ENCODE peak calls at places on chromosomes 11 and 22, in seven cellular contexts. E is adrenal gland, V is tibial artery, H is K562, D is upper lobe of right lung, Z is MM.1S, M is Panc1. S is an unnamed sample.

GRCh38 chr11:100835854-100836253 is 148.8 kb downstream of the ARHGAP42 start:
- DNase-seq in E (no peak), V (no peak), H (no peak), D (no peak), Z (no peak), M (no peak), S (no peak)

GRCh38 chr22:34804588-34804987 is 261.4 kb upstream of the ISX start:
- DNase-seq in E (no peak), V (no peak), H (no peak), D (no peak), Z (peak), M (no peak), S (no peak)

GRCh38 chr22:37199839-37200161 is 11.8 kb upstream of the C1QTNF6 start:
- DNase-seq in E (peak), V (no peak), H (no peak), D (no peak), Z (no peak), M (no peak), S (no peak)

GRCh38 chr11:86632499-86633269 is 39.7 kb downstream of the ME3 start:
- DNase-seq in E (peak), V (peak), H (peak), D (no peak), Z (no peak), M (peak), S (peak)

GRCh38 chr11:110830344-110831141 is 118.3 kb upstream of the ARHGAP20 start:
- DNase-seq in E (no peak), V (no peak), H (no peak), D (no peak), Z (no peak), M (no peak), S (no peak)

GRCh38 chr11:1091332-1092083 is 16.8 kb downstream of the MUC2 start:
- DNase-seq in E (no peak), V (no peak), H (no peak), D (no peak), Z (no peak), M (no peak), S (no peak)

GRCh38 chr11:32374261-32374711 is 61.1 kb downstream of the WT1 start:
- DNase-seq in E (peak), V (no peak), H (peak), D (no peak), Z (peak), M (peak), S (peak)

GRCh38 chr11:43832536-43832935 is 48.1 kb upstream of the ALKBH3 start:
- DNase-seq in E (no peak), V (no peak), H (no peak), D (no peak), Z (no peak), M (no peak), S (no peak)

GRCh38 chr11:113673566-113674396 is 32.3 kb downstream of the TMPRSS5 start:
- DNase-seq in E (no peak), V (no peak), H (no peak), D (no peak), Z (no peak), M (no peak), S (no peak)

GRCh38 chr11:443542-444199 is 1.9 kb upstream of the ANO9 start:
- DNase-seq in E (no peak), V (no peak), H (no peak), D (no peak), Z (no peak), M (no peak), S (no peak)

GRCh38 chr11:112268406-112268805 is 7.7 kb upstream of the PLET1 start:
- DNase-seq in E (no peak), V (no peak), H (no peak), D (no peak), Z (no peak), M (no peak), S (no peak)

DNA sequence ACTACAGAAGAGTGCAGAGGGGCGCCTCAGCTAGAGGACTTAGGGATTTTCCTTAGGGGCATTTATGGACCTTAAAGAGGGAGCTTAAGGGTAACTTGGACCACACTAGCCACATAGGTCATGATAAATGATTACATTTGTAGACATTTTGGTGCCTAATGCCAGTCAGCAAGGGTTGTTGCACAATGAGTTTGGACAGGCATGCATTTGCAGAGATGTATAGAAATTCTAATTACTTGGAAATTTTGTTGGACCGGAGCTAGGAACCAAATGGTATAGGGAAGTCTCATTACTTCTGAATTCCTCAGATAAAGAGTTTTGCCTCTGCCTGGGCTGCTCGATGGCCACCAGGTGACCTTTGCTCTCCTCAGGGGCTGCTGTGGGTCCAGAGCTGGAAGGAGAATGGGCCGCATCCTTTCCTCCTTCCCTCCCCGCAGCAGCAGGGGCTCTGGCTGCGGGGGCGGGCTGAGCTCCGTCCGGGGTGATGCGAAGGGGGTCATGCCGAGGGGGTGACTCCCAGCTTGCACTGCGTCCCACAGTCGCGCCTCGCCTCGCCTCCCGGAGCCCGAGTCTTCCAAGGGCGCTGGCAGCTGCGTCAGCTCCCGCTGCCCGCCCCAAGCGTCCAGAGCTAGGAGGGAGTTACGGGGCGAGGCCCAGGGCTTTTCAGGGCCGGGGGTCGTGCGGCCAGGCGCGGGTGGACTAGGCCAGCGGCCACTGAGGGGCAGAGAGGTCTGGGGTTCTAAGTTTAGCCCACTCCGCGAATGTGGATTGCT is 20.2 kb upstream of the MALAT1 start:
- DNase-seq in E (peak), V (peak), H (peak), D (peak), Z (no peak), M (no peak), S (no peak)
- H3K4me3 ChIP-seq in E (peak), V (peak), H (peak), D (peak), Z (no peak), M (no peak), S (peak)

DNA sequence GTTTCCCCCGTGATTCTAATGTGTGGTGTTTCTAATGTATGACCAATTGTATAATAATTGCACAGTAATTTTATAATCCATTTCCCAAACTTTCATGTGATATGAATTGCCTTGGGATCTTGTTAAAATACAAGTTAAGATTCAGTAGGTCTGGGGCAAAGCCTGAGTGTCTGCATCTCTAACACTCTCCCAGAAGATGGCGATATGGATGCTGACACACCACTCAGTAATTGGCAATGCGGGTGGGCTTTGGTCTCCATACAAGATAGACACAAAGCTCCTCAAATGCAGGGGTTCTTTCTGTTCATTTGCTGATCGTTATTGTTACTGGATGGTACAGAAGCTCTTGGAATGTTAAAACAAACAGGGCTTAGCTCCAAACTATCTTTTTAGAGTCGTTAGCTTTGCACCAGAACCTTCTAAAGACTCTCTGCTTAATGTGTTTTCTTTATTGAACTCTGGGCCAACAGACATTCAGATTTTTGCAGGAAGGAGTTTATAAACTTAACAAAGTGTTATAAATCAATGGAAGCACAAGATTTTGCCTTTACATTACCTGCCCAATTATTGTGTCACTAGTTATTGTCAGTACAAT is 45.4 kb upstream of the ANO3 start:
- DNase-seq in E (no peak), V (no peak), H (peak), D (no peak), Z (no peak), M (no peak), S (no peak)
- TF ChIP-seq CTCF in E (no peak), V (no peak), H (peak), D (peak), Z (peak), M (peak), S (peak)

GRCh38 chr11:134050541-134051383 is 18.1 kb upstream of the JAM3 start:
- DNase-seq in E (peak), V (peak), H (peak), D (peak), Z (peak), M (peak), S (no peak)
- H3K4me3 ChIP-seq in E (peak), V (peak), H (no peak), D (peak), Z (no peak), M (peak), S (peak)

GRCh38 chr11:10481567-10482349 is 26.7 kb downstream of the AMPD3 start:
- DNase-seq in E (peak), V (peak), H (no peak), D (no peak), Z (no peak), M (no peak), S (no peak)

GRCh38 chr11:10485646-10486045 is 30.6 kb downstream of the AMPD3 start:
- DNase-seq in E (peak), V (peak), H (no peak), D (no peak), Z (no peak), M (no peak), S (no peak)

GRCh38 chr11:10484461-10485180 is 29.6 kb downstream of the AMPD3 start:
- DNase-seq in E (peak), V (peak), H (no peak), D (no peak), Z (no peak), M (no peak), S (no peak)

GRCh38 chr11:10483174-10483573 is 28.1 kb downstream of the AMPD3 start:
- DNase-seq in E (peak), V (peak), H (no peak), D (no peak), Z (no peak), M (no peak), S (no peak)

GRCh38 chr11:10483584-10483983 is 28.5 kb downstream of the AMPD3 start:
- DNase-seq in E (peak), V (peak), H (no peak), D (no peak), Z (no peak), M (no peak), S (no peak)
- TF ChIP-seq CTCF in E (no peak), V (no peak), H (no peak), D (no peak), Z (no peak), M (no peak), S (no peak)

GRCh38 chr11:69014084-69014935 is 1.3 kb upstream of the MRGPRF start:
- DNase-seq in E (no peak), V (peak), H (no peak), D (no peak), Z (no peak), M (no peak), S (no peak)
- H3K4me3 ChIP-seq in E (peak), V (peak), H (no peak), D (peak), Z (no peak), M (no peak), S (peak)

S was measured in HFF-Myc.